ENCODE peak calls at places on chromosomes 5 and 9, in nine cellular contexts. J is neural crest cell; D is HS-5; Q is WERI-Rb-1; T is type B pancreatic cell; P is GM03348; A is nucleus accumbens; S is mucosa of gallbladder; O is activated naive CD4-positive, alpha-beta T cell treated with anti-CD3 and anti-CD28 coated beads, Interleukin-2, amount 50 U/mL, for 72 hours. R is an unnamed sample.

GRCh38 chr5:158812381-158812780 is 287.3 kb downstream of the EBF1 start:
- DNase-seq in J (no peak), D (no peak), Q (no peak), T (no peak), P (no peak), A (no peak), S (peak), O (peak), R (no peak)

GRCh38 chr5:31346896-31347557 is 153.5 kb downstream of the CDH6 start:
- DNase-seq in J (no peak), D (no peak), Q (no peak), T (no peak), P (no peak), A (no peak), S (no peak), O (no peak), R (no peak)

GRCh38 chr9:93058357-93059096 is at the start of gene SUSD3:
- DNase-seq in J (peak), D (no peak), Q (no peak), T (no peak), P (peak), A (no peak), S (peak), O (peak), R (peak)

GRCh38 chr5:180208435-180209081 is 453 bp downstream of the RASGEF1C start:
- DNase-seq in J (peak), D (no peak), Q (peak), T (peak), P (no peak), A (no peak), S (no peak), O (no peak), R (no peak)

GRCh38 chr5:114174837-114175236 is 187.0 kb upstream of the KCNN2 start:
- DNase-seq in J (no peak), D (no peak), Q (no peak), T (no peak), P (no peak), A (no peak), S (no peak), O (no peak), R (no peak)

GRCh38 chr5:21152611-21153010 is 1164.6 kb upstream of the CDH18 start:
- DNase-seq in J (no peak), D (peak), Q (no peak), T (no peak), P (no peak), A (no peak), S (peak), O (no peak), R (no peak)

GRCh38 chr9:76296561-76297276 is 97.5 kb downstream of the RFK start:
- DNase-seq in J (no peak), D (no peak), Q (no peak), T (no peak), P (no peak), A (no peak), S (peak), O (no peak), R (no peak)

GRCh38 chr5:31824886-31825774 is 186.2 kb downstream of the PDZD2 start:
- DNase-seq in J (peak), D (peak), Q (peak), T (no peak), P (peak), A (peak), S (peak), O (no peak), R (no peak)

GRCh38 chr5:54874337-54875021 is 110.9 kb downstream of the ESM1 start:
- DNase-seq in J (no peak), D (no peak), Q (no peak), T (no peak), P (no peak), A (no peak), S (no peak), O (no peak), R (no peak)

GRCh38 chr5:150064681-150065220 is 21.6 kb downstream of the CSF1R start:
- DNase-seq in J (no peak), D (no peak), Q (no peak), T (no peak), P (no peak), A (no peak), S (no peak), O (no peak), R (no peak)

GRCh38 chr9:15697459-15697858 is 144.6 kb downstream of the CCDC171 start:
- DNase-seq in J (no peak), D (peak), Q (no peak), T (no peak), P (peak), A (peak), S (no peak), O (no peak), R (no peak)

GRCh38 chr9:19464764-19465570 is 56.2 kb downstream of the ACER2 start:
- DNase-seq in J (peak), D (no peak), Q (peak), T (peak), P (peak), A (peak), S (peak), O (peak), R (peak)

GRCh38 chr9:133184971-133185370 is 21.3 kb upstream of the GBGT1 start:
- DNase-seq in J (peak), D (peak), Q (peak), T (no peak), P (peak), A (no peak), S (peak), O (no peak), R (peak)

GRCh38 chr5:100900796-100901731 is 2.0 kb downstream of the ST8SIA4 start:
- DNase-seq in J (peak), D (peak), Q (peak), T (no peak), P (peak), A (no peak), S (peak), O (peak), R (peak)

GRCh38 chr5:150464554-150465012 is 15.0 kb upstream of the RPS14 start:
- DNase-seq in J (no peak), D (no peak), Q (no peak), T (no peak), P (peak), A (no peak), S (no peak), O (no peak), R (no peak)

GRCh38 chr9:3879731-3880493 is 354.1 kb upstream of the RFX3 start:
- DNase-seq in J (no peak), D (no peak), Q (peak), T (no peak), P (no peak), A (no peak), S (no peak), O (no peak), R (no peak)

GRCh38 chr9:122815544-122815943 is 12.8 kb downstream of the PDCL start:
- DNase-seq in J (no peak), D (no peak), Q (no peak), T (no peak), P (no peak), A (no peak), S (no peak), O (no peak), R (no peak)

R was measured in T-helper 2 cell.